ENCODE peak calls at places on chromosome 11, in five cellular contexts. G, S, X, D and Q are unnamed samples.

GRCh38 chr11:72954860-72955259 is 140.6 kb downstream of the ATG16L2 start:
- DNase-seq in D (no peak), X (no peak), G (no peak), S (no peak), Q (no peak)

GRCh38 chr11:109858152-109858551 is 235.0 kb upstream of the ZC3H12C start:
- DNase-seq in D (no peak), G (no peak), X (no peak), S (no peak), Q (no peak)

GRCh38 chr11:27553186-27553585 is 46.6 kb upstream of the LIN7C start:
- DNase-seq in G (no peak), S (no peak), X (no peak), D (no peak), Q (no peak)

GRCh38 chr11:44138286-44138685 is 42.8 kb downstream of the EXT2 start:
- DNase-seq in D (no peak), X (no peak), S (no peak), G (no peak), Q (no peak)

GRCh38 chr11:45590743-45591142 is 74.7 kb downstream of the CHST1 start:
- DNase-seq in S (no peak), X (no peak), D (no peak), G (no peak), Q (no peak)

GRCh38 chr11:97610000-97610399 is 1220.2 kb downstream of the JRKL start:
- DNase-seq in D (peak), X (no peak), G (peak), S (no peak), Q (no peak)

GRCh38 chr11:279966-280761 is 2.0 kb downstream of the NLRP6 start:
- DNase-seq in S (no peak), D (no peak), X (no peak), G (peak), Q (no peak)

GRCh38 chr11:47369676-47370075 is 8.7 kb downstream of the SPI1 start:
- DNase-seq in D (no peak), X (no peak), S (no peak), G (no peak), Q (no peak)

GRCh38 chr11:43547900-43548381 is 132.6 kb upstream of the HSD17B12 start:
- DNase-seq in S (no peak), D (peak), X (no peak), G (peak), Q (peak)

GRCh38 chr11:124896821-124897391 is 759 bp downstream of the ROBO4 start:
- DNase-seq in D (no peak), X (no peak), S (no peak), G (no peak), Q (no peak)

GRCh38 chr11:67118059-67118766 is 850 bp upstream of the KDM2A start:
- DNase-seq in S (no peak), X (peak), D (no peak), G (peak), Q (no peak)

GRCh38 chr11:67120881-67121710 is 2.0 kb downstream of the KDM2A start:
- DNase-seq in X (peak), D (peak), G (no peak), S (no peak), Q (no peak)

GRCh38 chr11:67120456-67120855 is 1.4 kb downstream of the KDM2A start:
- DNase-seq in X (no peak), S (no peak), D (no peak), G (no peak), Q (no peak)

GRCh38 chr11:67118801-67119576 is at the start of gene KDM2A:
- DNase-seq in G (peak), D (peak), X (peak), S (peak), Q (peak)

DNA sequence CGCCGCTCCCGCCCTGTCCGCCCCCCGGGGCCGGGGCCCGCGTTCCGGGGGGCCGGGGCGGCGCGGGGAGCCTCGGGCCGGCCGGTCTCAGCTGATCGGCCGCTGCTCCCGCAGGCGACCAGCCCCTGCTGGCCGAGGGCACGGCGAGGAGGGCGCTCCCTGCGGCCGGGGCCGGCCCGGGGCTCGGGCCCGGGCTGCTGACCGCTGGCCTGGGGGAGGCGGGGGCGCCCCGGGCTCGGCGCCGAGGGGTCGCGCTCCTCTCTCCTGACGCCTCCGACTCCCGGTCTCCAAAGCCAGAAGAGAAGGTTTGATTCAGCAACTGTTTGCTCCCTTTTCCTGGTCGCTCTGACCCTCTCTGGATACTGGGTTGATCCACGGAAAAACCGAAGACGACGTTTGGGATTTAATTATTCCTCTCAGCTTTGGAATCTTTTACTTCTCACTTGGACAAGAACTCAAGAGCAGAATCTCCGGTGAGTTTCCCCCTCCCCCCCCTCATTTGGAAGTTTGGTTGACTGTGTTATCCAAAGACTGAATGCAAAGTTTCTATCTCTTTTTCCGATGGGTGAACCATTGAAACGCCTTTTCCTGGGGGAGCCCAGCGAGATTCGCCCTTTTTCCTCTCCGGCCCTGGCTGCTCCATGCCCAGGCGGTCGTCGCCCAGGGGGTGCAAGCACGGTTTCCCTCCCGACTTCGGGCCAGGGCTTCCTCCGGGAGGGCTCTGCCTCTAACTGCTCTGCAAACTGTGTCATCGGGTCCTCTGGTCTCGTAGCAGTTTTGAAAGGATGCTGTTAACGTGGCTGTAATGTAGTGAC is 721 bp downstream of the KDM2A start:
- DNase-seq in X (peak), D (no peak), G (peak), S (no peak), Q (peak)
- H2AFZ ChIP-seq in X (no peak), D (no peak), G (peak), S (no peak), Q (no peak)

DNA sequence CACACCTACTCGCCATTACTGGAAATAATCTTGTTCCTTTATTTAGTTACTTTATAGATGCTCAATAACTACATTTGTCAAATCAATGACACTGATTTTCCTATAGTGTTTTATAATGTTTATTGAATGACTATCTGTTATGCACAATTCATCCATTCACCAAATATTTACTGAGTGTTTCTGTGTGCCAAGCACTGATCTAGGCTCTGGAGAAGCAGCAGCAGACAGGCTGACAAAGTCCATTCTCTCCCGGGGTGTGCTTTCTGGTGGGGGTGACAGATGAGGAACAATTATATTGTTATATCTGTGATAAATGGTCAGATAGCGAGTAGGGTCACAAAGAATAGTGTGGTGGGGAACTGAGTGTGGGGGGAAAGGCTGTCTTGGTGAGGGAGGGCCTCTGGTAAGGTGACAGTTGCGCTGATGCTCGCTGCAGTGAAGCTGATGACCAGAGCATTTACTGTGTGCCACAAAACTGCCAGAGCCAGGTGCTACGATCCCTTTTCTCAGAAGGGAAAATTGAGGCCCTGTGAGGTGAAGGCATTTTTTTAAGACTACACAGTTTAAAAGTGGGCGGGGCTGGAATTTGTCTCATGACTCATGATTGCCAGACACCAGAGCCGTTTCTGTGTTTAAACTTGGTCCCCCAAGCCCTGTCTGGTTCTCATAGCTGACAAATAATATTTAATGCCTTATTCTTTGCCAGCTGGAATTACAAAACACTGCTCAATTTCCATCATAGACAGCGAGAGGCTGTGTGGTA is 10.2 kb downstream of the PACS1 start:
- DNase-seq in S (peak), G (no peak), D (peak), X (no peak), Q (no peak)
- H3K4me2 ChIP-seq in S (peak), G (no peak), D (peak), X (peak), Q (no peak)

GRCh38 chr11:34523053-34523452 is 9.5 kb upstream of the ELF5 start:
- DNase-seq in X (no peak), D (no peak), G (no peak), S (no peak), Q (no peak)

GRCh38 chr11:34525098-34525497 is 11.5 kb upstream of the ELF5 start:
- DNase-seq in D (no peak), X (no peak), S (no peak), G (no peak), Q (no peak)

GRCh38 chr11:34528072-34528471 is 14.5 kb upstream of the ELF5 start:
- DNase-seq in X (no peak), D (no peak), S (no peak), G (no peak), Q (no peak)

GRCh38 chr11:34524696-34525095 is 11.1 kb upstream of the ELF5 start:
- DNase-seq in S (no peak), X (no peak), G (no peak), D (no peak), Q (no peak)

GRCh38 chr11:34525887-34526657 is 12.5 kb upstream of the ELF5 start:
- DNase-seq in G (no peak), X (no peak), D (no peak), S (no peak), Q (no peak)
- H2AFZ ChIP-seq in G (no peak), X (peak), D (no peak), S (no peak), Q (no peak)

GRCh38 chr11:77129069-77129840 is 1.2 kb downstream of the MYO7A start:
- DNase-seq in G (no peak), X (no peak), D (no peak), S (no peak), Q (no peak)

GRCh38 chr11:77126156-77126775 is 1.8 kb upstream of the MYO7A start:
- DNase-seq in G (peak), D (no peak), X (no peak), S (no peak), Q (no peak)

GRCh38 chr11:77126861-77127673 is 979 bp upstream of the MYO7A start:
- DNase-seq in G (peak), X (peak), D (peak), S (no peak), Q (peak)

GRCh38 chr11:77127969-77128691 is at the start of gene MYO7A:
- DNase-seq in S (no peak), D (peak), G (peak), X (peak), Q (peak)

DNA sequence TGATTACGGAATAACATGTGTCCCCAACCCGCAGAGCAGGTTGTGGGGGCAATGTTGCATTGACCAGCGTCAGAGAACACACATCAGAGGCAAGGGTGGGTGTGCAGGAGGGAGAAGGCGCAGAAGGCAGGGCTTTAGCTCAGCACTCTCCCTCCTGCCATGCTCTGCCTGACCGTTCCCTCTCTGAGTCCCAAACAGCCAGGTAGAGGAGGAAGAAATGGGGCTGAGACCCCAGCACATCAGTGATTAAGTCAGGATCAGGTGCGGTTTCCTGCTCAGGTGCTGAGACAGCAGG is 425 bp upstream of the MYO7A start:
- DNase-seq in X (peak), S (no peak), D (no peak), G (peak), Q (peak)
- H3K4me2 ChIP-seq in X (peak), S (peak), D (peak), G (peak), Q (peak)